ENCODE peak calls at places on chromosomes 1 and 21, in six cellular contexts. D is IMR-90, Y is tibial artery, W is PC-9, I is upper lobe of right lung, S is lower lobe of right lung. P is an unnamed sample. For H3K4me1, the result is how much of the 10 kb centered on the place peaks cover.

GRCh38 chr1:29695809-29696208 is 459.5 kb downstream of the PTPRU start:
- DNase-seq in D (no peak), Y (no peak), W (no peak), I (no peak), S (no peak), P (no peak)

GRCh38 chr1:47712596-47713299 is 274.9 kb downstream of the FOXD2 start:
- DNase-seq in D (no peak), Y (no peak), W (no peak), I (no peak), S (no peak), P (no peak)

GRCh38 chr1:85374160-85374559 is 90.8 kb downstream of the DDAH1 start:
- DNase-seq in D (peak), Y (no peak), W (peak), I (no peak), S (no peak), P (no peak)

GRCh38 chr1:204513117-204513716 is 3.0 kb upstream of the MDM4 start:
- DNase-seq in D (no peak), Y (no peak), W (no peak), I (peak), S (peak), P (no peak)

GRCh38 chr1:42477775-42478174 is 14.7 kb downstream of the CCDC30 start:
- DNase-seq in D (no peak), Y (no peak), W (no peak), I (no peak), S (no peak), P (no peak)

GRCh38 chr1:85275701-85276289 is 637 bp downstream of the BCL10 start:
- DNase-seq in D (peak), Y (no peak), W (no peak), I (no peak), S (no peak), P (no peak)

GRCh38 chr1:180269848-180270766 is 40.0 kb downstream of the LHX4 start:
- DNase-seq in D (no peak), Y (peak), W (no peak), I (no peak), S (no peak), P (no peak)

GRCh38 chr1:26994020-26994745 is 691 bp downstream of the TRNP1 start:
- DNase-seq in D (no peak), Y (no peak), W (no peak), I (no peak), S (peak), P (no peak)

GRCh38 chr1:15444476-15445389 is 6.5 kb downstream of the CTRC start:
- DNase-seq in D (no peak), Y (no peak), W (no peak), I (no peak), S (no peak), P (no peak)

GRCh38 chr21:41488080-41488479 is 19.9 kb downstream of the TMPRSS2 start:
- DNase-seq in D (no peak), Y (no peak), W (no peak), I (no peak), S (no peak), P (no peak)

GRCh38 chr1:58823481-58824010 is 39.7 kb upstream of the JUN start:
- DNase-seq in D (peak), Y (no peak), W (peak), I (no peak), S (no peak), P (no peak)

GRCh38 chr1:9251501-9251900 is 16.9 kb downstream of the H6PD start:
- DNase-seq in D (no peak), Y (no peak), W (no peak), I (peak), S (peak), P (no peak)

GRCh38 chr1:234554478-234555311 is 55.3 kb downstream of the IRF2BP2 start:
- DNase-seq in D (no peak), Y (no peak), W (no peak), I (no peak), S (no peak), P (no peak)

GRCh38 chr1:181089777-181090505 is 1.4 kb downstream of the IER5 start:
- DNase-seq in D (peak), Y (peak), W (peak), I (peak), S (peak), P (no peak)

GRCh38 chr1:196178083-196178635 is 430.1 kb downstream of the KCNT2 start:
- DNase-seq in D (peak), Y (no peak), W (no peak), I (no peak), S (no peak), P (no peak)

GRCh38 chr21:45957986-45958610 is 23.5 kb upstream of the COL6A1 start:
- DNase-seq in D (peak), Y (peak), W (no peak), I (no peak), S (no peak), P (no peak)

GRCh38 chr1:237045278-237046016 is 3.5 kb downstream of the RYR2 start:
- DNase-seq in D (no peak), Y (no peak), W (no peak), I (no peak), S (no peak), P (no peak)

GRCh38 chr21:42677339-42678117 is 24.1 kb downstream of the PDE9A start:
- DNase-seq in D (peak), Y (no peak), W (no peak), I (no peak), S (no peak), P (no peak)

GRCh38 chr1:235919127-235919796 is 52.6 kb upstream of the LYST start:
- DNase-seq in D (no peak), Y (no peak), W (no peak), I (no peak), S (no peak), P (no peak)

GRCh38 chr1:28154083-28154594 is 22.4 kb downstream of the PTAFR start:
- DNase-seq in D (no peak), Y (no peak), W (no peak), I (no peak), S (no peak), P (no peak)

GRCh38 chr1:196387766-196388165 is 220.5 kb downstream of the KCNT2 start:
- DNase-seq in D (peak), Y (no peak), W (no peak), I (no peak), S (no peak), P (no peak)

GRCh38 chr21:43866233-43866632 is 1.2 kb downstream of the AGPAT3 start:
- DNase-seq in D (peak), Y (no peak), W (no peak), I (no peak), S (no peak), P (no peak)

GRCh38 chr1:8435569-8436071 is 117.7 kb downstream of the SLC45A1 start:
- DNase-seq in D (no peak), Y (no peak), W (no peak), I (no peak), S (no peak), P (no peak)

GRCh38 chr21:32499249-32500055 is 85.9 kb downstream of the TCP10L start:
- DNase-seq in D (peak), Y (no peak), W (no peak), I (no peak), S (no peak), P (no peak)

GRCh38 chr1:154866995-154867795 is 2.9 kb downstream of the KCNN3 start:
- DNase-seq in D (peak), Y (no peak), W (peak), I (peak), S (no peak), P (no peak)

GRCh38 chr1:230375149-230375548 is 51.0 kb downstream of the PGBD5 start:
- DNase-seq in D (no peak), Y (no peak), W (no peak), I (no peak), S (no peak), P (no peak)

GRCh38 chr1:87437663-87438295 is 109.1 kb downstream of the LMO4 start:
- DNase-seq in D (no peak), Y (no peak), W (peak), I (no peak), S (no peak), P (no peak)

GRCh38 chr1:20349971-20350370 is 59.3 kb downstream of the VWA5B1 start:
- DNase-seq in D (no peak), Y (no peak), W (no peak), I (no peak), S (no peak), P (no peak)

GRCh38 chr1:161166669-161167548 is 683 bp downstream of the PPOX start:
- DNase-seq in D (no peak), Y (no peak), W (no peak), I (no peak), S (no peak), P (no peak)

GRCh38 chr1:6646499-6647148 is 22.0 kb downstream of the THAP3 start:
- DNase-seq in D (peak), Y (no peak), W (peak), I (no peak), S (no peak), P (no peak)

GRCh38 chr21:34560609-34561008 is 48.6 kb upstream of the KCNE1 start:
- DNase-seq in D (no peak), Y (no peak), W (no peak), I (no peak), S (no peak), P (no peak)

GRCh38 chr1:239803666-239804228 is 287.9 kb upstream of the FMN2 start:
- DNase-seq in D (no peak), Y (no peak), W (no peak), I (no peak), S (no peak), P (no peak)
- H3K4me1 ChIP-seq in D (under half), Y (under half), W (under half), I (under half), S (under half), P (under half)

DNA sequence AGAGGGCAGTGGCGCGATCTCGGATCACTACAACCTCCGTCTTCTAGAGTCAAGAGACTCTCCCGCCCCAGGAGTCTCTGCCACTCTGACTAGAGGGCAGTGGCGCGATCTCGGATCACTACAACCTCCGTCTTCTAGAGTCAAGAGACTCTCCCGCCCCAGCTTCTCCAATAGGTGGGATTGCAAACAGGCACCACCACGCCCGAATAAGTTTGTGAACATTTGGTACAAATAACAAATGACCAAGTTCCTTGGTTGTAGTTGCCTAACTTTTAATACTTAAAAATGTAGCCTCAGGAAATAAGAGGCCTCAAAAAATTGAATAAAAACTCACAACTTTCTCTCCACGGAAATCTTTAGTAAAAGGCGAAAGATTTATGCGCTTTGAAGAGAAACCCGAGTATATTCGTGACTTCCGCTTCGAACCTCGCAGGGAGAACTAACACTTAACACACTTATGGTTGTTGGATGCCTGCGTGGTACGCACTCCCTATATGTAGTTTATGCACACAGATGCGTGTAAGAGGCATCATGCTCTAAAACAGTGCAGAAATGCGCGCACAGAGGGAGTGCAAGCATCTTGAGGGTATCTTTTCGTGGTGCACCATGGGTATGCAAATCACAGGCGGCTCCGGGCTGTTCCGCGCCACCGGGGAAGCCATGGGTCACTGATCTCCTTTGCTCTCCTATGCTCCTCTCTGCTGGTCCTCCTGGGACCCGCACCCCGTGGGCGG is 11.4 kb downstream of the BTBD19 start:
- DNase-seq in D (peak), Y (peak), W (peak), I (peak), S (peak), P (peak)
- TF ChIP-seq CTCF in D (peak), Y (peak), W (no peak), I (peak), S (no peak), P (no peak)

GRCh38 chr1:2232916-2233438 is 4.9 kb downstream of the SKI start:
- DNase-seq in D (no peak), Y (no peak), W (no peak), I (peak), S (no peak), P (no peak)
- H3K4me1 ChIP-seq in D (under half), Y (half or more), W (half or more), I (half or more), S (half or more), P (half or more)

GRCh38 chr1:239008568-239008967 is 377.8 kb upstream of the CHRM3 start:
- DNase-seq in D (no peak), Y (no peak), W (no peak), I (no peak), S (no peak), P (no peak)
- TF ChIP-seq CTCF in D (no peak), Y (no peak), W (peak), I (no peak), S (no peak), P (no peak)

DNA sequence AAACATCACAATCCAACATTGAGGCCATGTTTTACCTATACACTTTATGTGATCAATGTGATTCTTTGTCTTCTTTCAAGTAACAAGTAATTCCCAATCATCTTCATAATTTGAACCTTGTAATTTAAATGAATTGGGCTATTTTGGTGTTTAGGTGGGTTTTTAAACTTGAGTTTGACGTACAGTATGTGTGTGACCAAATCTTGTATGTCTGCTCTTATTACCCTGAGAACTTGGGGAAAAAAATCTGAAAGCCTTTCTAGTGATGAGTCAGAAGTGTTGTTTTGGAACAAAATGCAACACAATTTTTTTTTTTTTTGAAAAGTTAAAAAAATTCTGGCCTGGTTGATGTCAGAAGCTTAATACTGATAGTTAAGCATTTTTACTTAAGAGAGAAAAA is 68.5 kb downstream of the HHAT start:
- DNase-seq in D (peak), Y (no peak), W (no peak), I (no peak), S (no peak), P (no peak)
- H3K4me1 ChIP-seq in D (under half), Y (under half), W (under half), I (under half), S (under half), P (under half)